ENCODE peak calls at places on chromosomes 1 and 21, in seven cellular contexts. R is GM12865, L is kidney epithelial cell, V is AG10803, P is psoas muscle, B is right atrium auricular region, A is IMR-90. E is an unnamed sample.

GRCh38 chr1:54542962-54543539 is 5.0 kb upstream of the ACOT11 start:
- DNase-seq in R (no peak), L (no peak), V (peak), P (no peak), B (no peak), A (peak), E (peak)

GRCh38 chr1:22611530-22611947 is 24.9 kb upstream of the C1QA start:
- DNase-seq in R (peak), L (peak), V (peak), P (peak), B (no peak), A (peak), E (peak)

GRCh38 chr1:234922987-234923386 is 205.7 kb downstream of the TOMM20 start:
- DNase-seq in R (no peak), L (no peak), V (no peak), P (no peak), B (no peak), A (no peak), E (no peak)

GRCh38 chr1:42784946-42785693 is at the start of gene TMEM269:
- DNase-seq in R (no peak), L (no peak), V (no peak), P (no peak), B (no peak), A (no peak), E (no peak)

GRCh38 chr1:98947071-98947470 is 57.6 kb downstream of the PLPPR5 start:
- DNase-seq in R (no peak), L (no peak), V (peak), P (no peak), B (no peak), A (no peak), E (peak)

GRCh38 chr1:6476483-6476882 is 10.5 kb upstream of the TNFRSF25 start:
- DNase-seq in R (no peak), L (no peak), V (no peak), P (no peak), B (no peak), A (no peak), E (no peak)

GRCh38 chr21:29538115-29538514 is 239.4 kb downstream of the BACH1 start:
- DNase-seq in R (no peak), L (no peak), V (peak), P (no peak), B (no peak), A (peak), E (peak)

GRCh38 chr21:29523646-29524045 is 224.9 kb downstream of the BACH1 start:
- DNase-seq in R (no peak), L (no peak), V (peak), P (no peak), B (no peak), A (no peak), E (peak)

GRCh38 chr1:183945432-183946308 is 91.9 kb downstream of the COLGALT2 start:
- DNase-seq in R (no peak), L (no peak), V (no peak), P (no peak), B (no peak), A (no peak), E (no peak)

GRCh38 chr1:226938903-226939438 is 1.1 kb upstream of the COQ8A start:
- DNase-seq in R (no peak), L (no peak), V (peak), P (no peak), B (no peak), A (peak), E (peak)

GRCh38 chr21:44425307-44425894 is 29.9 kb upstream of the LRRC3 start:
- DNase-seq in R (no peak), L (no peak), V (no peak), P (peak), B (no peak), A (no peak), E (no peak)

GRCh38 chr1:202623075-202623474 is 87.2 kb downstream of the SYT2 start:
- DNase-seq in R (no peak), L (no peak), V (peak), P (peak), B (peak), A (peak), E (peak)

GRCh38 chr1:36203554-36204346 is 20.5 kb upstream of the THRAP3 start:
- DNase-seq in R (no peak), L (no peak), V (peak), P (peak), B (peak), A (peak), E (peak)

GRCh38 chr1:16405441-16405840 is 31.8 kb downstream of the SPATA21 start:
- DNase-seq in R (no peak), L (no peak), V (no peak), P (no peak), B (no peak), A (no peak), E (peak)

GRCh38 chr1:16398371-16398953 is 31.4 kb downstream of the SZRD1 start:
- DNase-seq in R (no peak), L (no peak), V (no peak), P (no peak), B (no peak), A (no peak), E (no peak)

GRCh38 chr1:16397095-16397494 is 30.1 kb downstream of the SZRD1 start:
- DNase-seq in R (no peak), L (no peak), V (no peak), P (no peak), B (no peak), A (no peak), E (no peak)

DNA sequence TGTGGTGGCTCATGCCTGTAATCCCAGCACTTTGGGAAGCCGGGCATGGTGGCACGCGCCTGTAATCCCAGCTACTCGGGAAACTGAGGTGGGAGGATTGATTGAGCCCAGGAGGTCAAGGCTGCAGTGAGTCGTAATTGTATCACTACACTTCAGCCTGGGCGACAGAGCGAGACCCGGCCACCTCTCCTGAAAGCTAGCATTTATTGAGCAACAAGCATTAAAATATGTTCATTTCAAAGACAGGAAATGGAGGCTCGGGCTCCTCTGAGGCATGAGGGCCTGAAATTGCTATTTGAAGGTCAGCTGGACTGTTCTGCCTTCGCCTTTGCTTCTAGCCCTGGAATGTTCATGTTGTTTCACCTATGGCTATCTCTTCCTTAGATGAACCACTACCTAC is 34.5 kb downstream of the SPATA21 start:
- DNase-seq in R (no peak), L (no peak), V (no peak), P (no peak), B (no peak), A (no peak), E (peak)
- H3K4me3 ChIP-seq in R (no peak), L (no peak), V (no peak), P (no peak), B (no peak), A (no peak), E (no peak)

DNA sequence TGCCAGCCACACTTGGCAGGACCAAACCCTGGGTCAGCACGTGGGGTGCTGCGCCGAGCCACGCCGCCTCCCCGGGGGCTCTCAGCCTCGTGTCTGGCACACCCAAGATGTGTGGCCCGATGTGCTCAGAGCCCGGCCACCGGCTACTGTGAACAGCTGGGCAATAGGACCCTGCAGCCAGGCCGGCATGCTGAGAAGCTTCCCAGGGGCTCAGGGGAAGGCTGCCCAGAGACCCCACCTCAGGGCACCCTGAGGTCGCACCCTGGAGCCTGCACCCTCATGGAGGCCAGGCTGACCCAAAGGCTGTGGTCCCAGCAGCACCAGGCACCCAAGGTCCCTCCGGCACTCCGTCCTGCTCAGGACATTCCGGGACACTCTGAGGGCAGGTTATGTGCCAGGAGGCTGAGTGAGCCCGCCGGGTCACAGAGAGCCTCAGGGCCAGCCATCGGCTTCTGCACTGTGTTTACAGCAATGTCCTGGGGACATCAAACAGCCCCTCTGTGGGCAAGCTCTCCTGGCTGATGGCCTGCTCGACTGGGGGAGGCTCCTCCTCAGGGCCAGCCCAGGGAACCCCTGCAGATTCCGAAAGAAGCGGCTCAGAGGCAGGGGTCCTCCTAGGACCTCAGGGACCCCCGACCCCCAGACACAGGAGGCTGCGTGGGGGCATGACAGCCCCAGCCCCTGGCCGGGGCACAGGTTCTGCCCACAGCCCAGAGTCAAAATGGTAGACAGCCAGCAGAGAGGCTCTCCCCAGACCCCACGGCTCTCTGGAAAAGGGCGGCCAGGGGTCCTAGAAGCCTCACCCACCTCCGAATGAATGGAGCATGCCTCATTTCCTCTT is 8.3 kb downstream of the SLC19A1 start:
- DNase-seq in R (no peak), L (no peak), V (no peak), P (peak), B (no peak), A (no peak), E (no peak)
- H3K4me3 ChIP-seq in R (no peak), L (no peak), V (no peak), P (no peak), B (no peak), A (no peak), E (no peak)

GRCh38 chr1:41444246-41444645 is 40.2 kb downstream of the EDN2 start:
- DNase-seq in R (no peak), L (no peak), V (no peak), P (no peak), B (no peak), A (no peak), E (no peak)
- H3K4me3 ChIP-seq in R (no peak), L (no peak), V (no peak), P (no peak), B (no peak), A (no peak), E (no peak)

GRCh38 chr1:155228096-155228427 is 19.6 kb downstream of the MTX1 start:
- DNase-seq in R (no peak), L (no peak), V (no peak), P (no peak), B (no peak), A (peak), E (no peak)

GRCh38 chr1:155223017-155223416 is 14.5 kb downstream of the MTX1 start:
- DNase-seq in R (peak), L (no peak), V (no peak), P (no peak), B (no peak), A (no peak), E (no peak)

GRCh38 chr1:155226188-155226909 is 17.9 kb downstream of the MTX1 start:
- DNase-seq in R (peak), L (no peak), V (peak), P (peak), B (peak), A (peak), E (peak)

GRCh38 chr1:155226910-155227260 is 18.4 kb downstream of the MTX1 start:
- DNase-seq in R (peak), L (no peak), V (peak), P (peak), B (no peak), A (peak), E (peak)

DNA sequence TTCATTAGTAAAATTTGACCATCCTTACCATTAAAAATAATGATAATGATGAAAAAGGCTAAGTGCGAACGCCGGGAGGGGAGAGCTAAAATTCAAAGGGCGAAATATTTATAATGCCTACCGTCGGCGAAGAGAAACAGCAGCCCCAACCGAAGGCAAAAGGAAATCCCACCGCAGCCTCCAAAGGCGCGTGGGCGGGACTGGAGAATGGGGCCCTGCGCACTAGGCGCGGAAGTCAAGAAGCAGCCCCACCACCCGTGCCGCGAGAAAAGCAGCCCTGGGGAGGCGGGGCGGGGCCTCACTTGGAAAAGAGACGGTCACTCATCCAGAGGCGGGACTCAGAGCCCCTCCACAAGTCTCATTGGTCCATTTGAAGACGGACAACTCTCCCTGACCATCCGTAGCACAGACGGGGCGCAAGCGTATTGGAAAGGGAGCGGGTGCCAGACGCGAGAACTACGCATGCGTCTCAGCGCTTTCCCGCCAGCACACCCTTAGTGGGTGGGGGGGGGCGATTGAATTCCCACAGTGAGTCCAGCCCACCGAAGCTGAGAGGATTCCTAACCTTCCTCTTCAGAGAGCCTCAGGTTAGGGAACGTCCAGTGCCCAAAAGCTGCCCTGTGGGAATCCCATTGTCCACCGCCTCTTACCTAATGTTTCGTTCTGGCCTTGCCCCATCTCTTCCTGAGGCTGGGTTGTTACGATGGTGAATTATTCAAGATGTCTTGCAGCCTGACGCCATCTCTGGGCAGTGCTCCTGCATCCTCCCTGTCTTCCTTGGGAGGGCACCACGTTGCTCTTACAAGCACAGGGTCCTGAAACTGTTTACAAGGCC is 19.0 kb downstream of the MTX1 start:
- DNase-seq in R (peak), L (peak), V (peak), P (peak), B (peak), A (peak), E (peak)
- H3K4me3 ChIP-seq in R (peak), L (peak), V (peak), P (peak), B (peak), A (peak), E (peak)

GRCh38 chr1:236142358-236143103 is at the start of gene GPR137B:
- DNase-seq in R (peak), L (no peak), V (peak), P (peak), B (no peak), A (peak), E (peak)

GRCh38 chr1:236139495-236139894 is 2.8 kb upstream of the GPR137B start:
- DNase-seq in R (no peak), L (no peak), V (no peak), P (no peak), B (no peak), A (no peak), E (no peak)

GRCh38 chr1:236143104-236143948 is 987 bp downstream of the GPR137B start:
- DNase-seq in R (no peak), L (no peak), V (peak), P (no peak), B (no peak), A (peak), E (peak)

GRCh38 chr1:236141447-236142357 is 637 bp upstream of the GPR137B start:
- DNase-seq in R (no peak), L (no peak), V (peak), P (no peak), B (no peak), A (peak), E (peak)

GRCh38 chr1:236140705-236141446 is 1.5 kb upstream of the GPR137B start:
- DNase-seq in R (no peak), L (no peak), V (no peak), P (no peak), B (no peak), A (peak), E (no peak)
- H3K4me3 ChIP-seq in R (peak), L (peak), V (peak), P (peak), B (peak), A (peak), E (peak)

DNA sequence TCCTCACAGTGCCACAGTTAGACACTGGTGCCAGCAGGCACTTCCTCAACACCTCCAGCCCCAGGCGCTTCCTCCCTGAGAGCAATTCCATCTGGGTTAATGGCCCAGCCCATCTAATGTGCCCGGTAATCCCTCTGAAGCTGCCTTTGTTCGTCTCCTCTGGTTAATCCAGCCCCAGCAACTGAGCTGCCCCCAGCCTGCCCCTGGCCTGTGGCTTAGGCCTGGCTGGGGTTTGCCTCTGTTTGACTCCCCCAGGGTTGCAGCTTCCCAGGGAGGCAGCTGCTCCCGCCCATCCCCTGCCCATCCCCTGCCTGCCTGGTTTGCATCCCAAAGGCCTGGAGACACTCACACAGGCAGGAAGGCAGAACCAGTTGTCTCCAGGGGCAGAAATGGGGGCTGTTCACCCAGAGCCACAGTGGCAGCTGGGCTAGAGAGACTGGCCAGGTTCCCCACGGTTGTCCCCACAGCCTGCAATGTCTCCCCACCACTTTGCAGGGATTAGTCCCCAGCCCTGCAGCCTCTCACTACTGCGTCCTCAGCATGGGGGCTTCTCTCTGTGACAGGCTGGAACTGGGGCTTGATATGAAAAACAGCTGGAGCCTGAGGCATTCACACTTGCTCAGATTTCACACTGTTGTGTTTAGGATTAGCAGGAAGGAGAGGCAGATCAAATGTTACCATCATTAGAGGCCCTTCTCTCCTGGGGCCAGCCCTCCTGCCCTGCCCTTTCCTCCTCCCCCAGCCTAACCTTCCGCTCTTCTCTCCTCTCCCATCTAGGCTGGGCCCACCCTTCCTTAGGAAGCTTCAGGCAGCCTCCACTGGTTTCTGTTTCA is 120.2 kb downstream of the TLR5 start:
- DNase-seq in R (no peak), L (no peak), V (no peak), P (no peak), B (no peak), A (no peak), E (no peak)
- H3K4me3 ChIP-seq in R (no peak), L (no peak), V (no peak), P (no peak), B (no peak), A (no peak), E (no peak)

E was measured in fibroblast of mammary gland.